ENCODE peak calls at places on chromosome 19, in six cellular contexts. U is cardiac fibroblast, C is neural progenitor cell, D is anterior cingulate cortex, X is right atrium auricular region, Y is GM20000. A is an unnamed sample.

GRCh38 chr19:10305139-10305806 is 4.3 kb downstream of the ZGLP1 start:
- DNase-seq in U (no peak), C (no peak), D (peak), X (no peak), Y (no peak), A (no peak)

GRCh38 chr19:55229789-55230182 is 1.2 kb upstream of the TMEM86B start:
- DNase-seq in U (no peak), C (no peak), D (no peak), X (no peak), Y (no peak), A (no peak)

GRCh38 chr19:18895038-18895827 is 725 bp downstream of the CERS1 start:
- DNase-seq in U (peak), C (peak), D (peak), X (no peak), Y (peak), A (no peak)

GRCh38 chr19:18090545-18091216 is 3.9 kb upstream of the IL12RB1 start:
- DNase-seq in U (peak), C (no peak), D (peak), X (no peak), Y (no peak), A (no peak)

GRCh38 chr19:46944918-46945628 is 74.6 kb upstream of the NPAS1 start:
- DNase-seq in U (peak), C (peak), D (peak), X (peak), Y (no peak), A (no peak)

GRCh38 chr19:57668635-57669034 is at the start of gene ZSCAN4:
- DNase-seq in U (no peak), C (no peak), D (no peak), X (no peak), Y (no peak), A (no peak)

GRCh38 chr19:44303976-44304568 is 753 bp downstream of the ZNF235 start:
- DNase-seq in U (no peak), C (peak), D (no peak), X (peak), Y (peak), A (no peak)

GRCh38 chr19:23160766-23161165 is 43.9 kb downstream of the ZNF730 start:
- DNase-seq in U (no peak), C (no peak), D (no peak), X (no peak), Y (no peak), A (no peak)

GRCh38 chr19:49766938-49767315 is at the start of gene AP2A1:
- DNase-seq in U (no peak), C (no peak), D (no peak), X (no peak), Y (no peak), A (no peak)

GRCh38 chr19:10760268-10760944 is 42.5 kb downstream of the DNM2 start:
- DNase-seq in U (no peak), C (no peak), D (no peak), X (no peak), Y (peak), A (no peak)

GRCh38 chr19:7262470-7262869 is 31.7 kb downstream of the INSR start:
- DNase-seq in U (no peak), C (peak), D (no peak), X (no peak), Y (no peak), A (no peak)

GRCh38 chr19:38869836-38870607 is 8.1 kb downstream of the RINL start:
- DNase-seq in U (peak), C (peak), D (peak), X (peak), Y (peak), A (peak)

GRCh38 chr19:33125929-33126388 is 6.0 kb upstream of the WDR88 start:
- DNase-seq in U (peak), C (peak), D (peak), X (peak), Y (peak), A (peak)

GRCh38 chr19:37931941-37932655 is 25.1 kb downstream of the SIPA1L3 start:
- DNase-seq in U (peak), C (peak), D (peak), X (peak), Y (peak), A (no peak)

GRCh38 chr19:435056-435706 is 25.7 kb downstream of the SHC2 start:
- DNase-seq in U (no peak), C (no peak), D (no peak), X (no peak), Y (no peak), A (no peak)

GRCh38 chr19:33419763-33420080 is 46.2 kb downstream of the CEBPG start:
- DNase-seq in U (no peak), C (peak), D (no peak), X (no peak), Y (no peak), A (no peak)